ENCODE peak calls at places on chromosomes 12 and 14, in five cellular contexts. U, S, V, Z and R are unnamed samples. For H3K9me3 and H3K4me1, the result is how much of the 10 kb centered on the place peaks cover.

GRCh38 chr14:99321236-99321925 is 49.4 kb upstream of the BCL11B start:
- DNase-seq in U (no peak), S (no peak), V (no peak), Z (no peak), R (no peak)

GRCh38 chr12:92978607-92979006 is 49.5 kb upstream of the EEA1 start:
- DNase-seq in U (no peak), S (no peak), V (no peak), Z (no peak), R (no peak)

GRCh38 chr12:101697197-101697929 is at the start of gene CHPT1:
- DNase-seq in U (peak), S (peak), V (peak), Z (peak), R (peak)

GRCh38 chr12:19915392-19916192 is 452.7 kb upstream of the PDE3A start:
- DNase-seq in U (peak), S (no peak), V (no peak), Z (no peak), R (peak)

GRCh38 chr12:132276066-132276719 is 53.2 kb downstream of the GALNT9 start:
- DNase-seq in U (no peak), S (no peak), V (no peak), Z (no peak), R (no peak)

GRCh38 chr12:8050600-8051250 is 15.4 kb downstream of the C3AR1 start:
- DNase-seq in U (no peak), S (no peak), V (no peak), Z (no peak), R (no peak)

GRCh38 chr14:55328317-55328716 is 57.1 kb downstream of the FBXO34 start:
- DNase-seq in U (no peak), S (no peak), V (no peak), Z (no peak), R (no peak)

GRCh38 chr14:60094306-60094897 is 2.7 kb downstream of the PCNX4 start:
- DNase-seq in U (no peak), S (no peak), V (no peak), Z (no peak), R (peak)

GRCh38 chr14:85414142-85414541 is 115.8 kb upstream of the FLRT2 start:
- DNase-seq in U (no peak), S (no peak), V (no peak), Z (no peak), R (no peak)

GRCh38 chr12:13799574-13799973 is 181.8 kb downstream of the GRIN2B start:
- DNase-seq in U (no peak), S (no peak), V (no peak), Z (no peak), R (no peak)

GRCh38 chr12:109393437-109394345 is 46.0 kb downstream of the MYO1H start:
- DNase-seq in U (peak), S (peak), V (no peak), Z (no peak), R (peak)

GRCh38 chr12:118148287-118148686 is 12.4 kb downstream of the PEBP1 start:
- DNase-seq in U (no peak), S (no peak), V (no peak), Z (no peak), R (no peak)

GRCh38 chr14:21103165-21103709 is 2.4 kb downstream of the TMEM253 start:
- DNase-seq in U (no peak), S (no peak), V (no peak), Z (no peak), R (no peak)

GRCh38 chr14:33647385-33647786 is 303.5 kb downstream of the EGLN3 start:
- DNase-seq in U (no peak), S (no peak), V (no peak), Z (no peak), R (peak)

GRCh38 chr12:10095971-10096370 is 2.8 kb downstream of the CLEC1A start:
- DNase-seq in U (no peak), S (no peak), V (no peak), Z (no peak), R (no peak)

GRCh38 chr14:58887931-58888330 is 250.2 kb downstream of the DACT1 start:
- DNase-seq in U (no peak), S (no peak), V (no peak), Z (no peak), R (no peak)

GRCh38 chr14:23569443-23570151 is 2.0 kb upstream of the AP1G2 start:
- DNase-seq in U (no peak), S (no peak), V (no peak), Z (no peak), R (no peak)

GRCh38 chr14:30185832-30186231 is 258.2 kb upstream of the PRKD1 start:
- DNase-seq in U (no peak), S (no peak), V (no peak), Z (no peak), R (no peak)
- H3K9me3 ChIP-seq in U (under half), S (under half), V (under half), Z (under half), R (under half)

GRCh38 chr12:120725151-120725658 is 421 bp upstream of the ACADS start:
- DNase-seq in U (no peak), S (no peak), V (no peak), Z (no peak), R (no peak)
- H3K4me1 ChIP-seq in U (under half), S (under half), V (under half), Z (under half), R (under half)

DNA sequence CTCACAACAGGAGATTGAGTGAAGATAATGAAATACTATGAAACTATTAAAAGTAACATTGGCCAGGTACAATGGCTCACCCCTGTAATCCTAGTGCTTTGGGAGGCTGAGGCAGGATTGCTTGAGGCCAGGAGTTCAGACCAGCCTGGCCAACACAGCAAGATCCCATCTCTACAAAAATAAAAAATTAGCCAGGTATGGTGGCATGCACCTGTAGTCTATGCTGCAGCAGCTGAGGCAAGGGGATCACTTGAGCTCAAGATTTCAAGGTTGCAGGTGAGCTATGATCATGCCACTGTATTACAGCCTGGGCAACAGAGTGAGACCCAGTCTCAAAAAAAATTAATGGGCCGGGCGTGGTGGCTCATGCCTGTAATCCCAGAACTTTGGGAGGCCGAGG is 14.9 kb downstream of the RAD9B start:
- DNase-seq in U (no peak), S (no peak), V (no peak), Z (no peak), R (no peak)
- H3K9me3 ChIP-seq in U (under half), S (under half), V (under half), Z (under half), R (under half)

GRCh38 chr12:583251-583869 is 79.9 kb downstream of the NINJ2 start:
- DNase-seq in U (peak), S (no peak), V (peak), Z (no peak), R (no peak)
- H3K4me1 ChIP-seq in U (under half), S (under half), V (half or more), Z (under half), R (under half)

GRCh38 chr12:114440450-114441383 is 34.8 kb upstream of the TBX5 start:
- DNase-seq in U (no peak), S (no peak), V (no peak), Z (no peak), R (no peak)

GRCh38 chr12:114443607-114444421 is 37.9 kb upstream of the TBX5 start:
- DNase-seq in U (no peak), S (no peak), V (peak), Z (no peak), R (no peak)

GRCh38 chr12:114439306-114439705 is 33.4 kb upstream of the TBX5 start:
- DNase-seq in U (no peak), S (no peak), V (no peak), Z (no peak), R (no peak)

GRCh38 chr12:114438635-114439256 is 32.8 kb upstream of the TBX5 start:
- DNase-seq in U (no peak), S (no peak), V (no peak), Z (no peak), R (no peak)

DNA sequence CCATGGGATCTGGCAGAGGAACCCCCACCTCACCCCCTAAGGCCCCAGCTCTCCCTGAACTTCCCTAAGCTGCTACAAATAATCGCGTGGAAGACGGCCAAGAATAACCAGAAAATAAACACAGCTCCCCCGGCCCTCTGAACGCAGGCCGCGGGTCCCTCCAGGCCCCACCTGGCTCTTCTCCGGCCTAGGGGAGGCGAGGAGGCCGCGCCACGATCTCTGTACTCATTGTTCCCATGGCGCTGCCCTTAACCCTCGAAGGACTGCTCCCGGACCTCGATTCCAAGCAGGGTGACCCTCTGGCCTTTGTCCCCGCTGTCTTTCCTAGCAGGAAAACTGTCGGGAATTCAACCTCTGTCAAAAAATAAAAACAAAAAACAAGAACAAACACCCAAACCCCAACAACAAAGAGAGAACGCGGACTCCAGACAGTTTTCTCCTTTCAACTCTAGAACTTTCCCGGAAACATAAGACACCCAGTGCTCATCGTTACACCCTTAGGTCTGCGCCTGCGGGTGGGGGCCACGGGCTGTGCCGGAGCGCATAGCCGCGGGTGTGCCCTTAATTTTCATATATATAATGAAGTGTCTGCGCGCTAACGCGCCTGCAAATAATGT is 34.0 kb upstream of the TBX5 start:
- DNase-seq in U (no peak), S (no peak), V (no peak), Z (no peak), R (no peak)
- H3K9me3 ChIP-seq in U (under half), S (under half), V (under half), Z (under half), R (under half)